ENCODE peak calls at places on chromosomes 5 and 9, in five cellular contexts. J, T, L, N and G are unnamed samples.

GRCh38 chr5:132661231-132662003 is 3.4 kb downstream of the IL13 start:
- DNase-seq in T (no peak), J (no peak), L (no peak), N (no peak), G (peak; percentile 22)

GRCh38 chr9:91334053-91334452 is 27.7 kb downstream of the AUH start:
- DNase-seq in J (no peak), L (no peak), N (no peak), T (no peak), G (no peak)

GRCh38 chr9:92048924-92049625 is 66.1 kb downstream of the SPTLC1 start:
- DNase-seq in T (no peak), N (no peak), J (no peak), L (no peak), G (no peak)

GRCh38 chr9:134358026-134358967 is 32.0 kb downstream of the RXRA start:
- DNase-seq in L (no peak), J (no peak), T (no peak), N (no peak), G (peak; percentile 62)

GRCh38 chr5:146345240-146345577 is 6.6 kb downstream of the POU4F3 start:
- DNase-seq in T (no peak), L (no peak), N (no peak), J (no peak), G (no peak)

GRCh38 chr5:180353226-180353962 is at the start of gene GFPT2:
- DNase-seq in L (peak; percentile 86), T (peak; percentile 69), J (peak; percentile 90), N (peak; percentile 82), G (peak; percentile 71)

GRCh38 chr5:144189800-144190429 is 19.2 kb downstream of the KCTD16 start:
- DNase-seq in N (no peak), L (no peak), J (no peak), T (peak; percentile 91), G (peak; percentile 40)

GRCh38 chr9:104961238-104961637 is 33.3 kb upstream of the ABCA1 start:
- DNase-seq in J (no peak), N (peak; percentile 24), T (peak; percentile 52), L (no peak), G (no peak)

DNA sequence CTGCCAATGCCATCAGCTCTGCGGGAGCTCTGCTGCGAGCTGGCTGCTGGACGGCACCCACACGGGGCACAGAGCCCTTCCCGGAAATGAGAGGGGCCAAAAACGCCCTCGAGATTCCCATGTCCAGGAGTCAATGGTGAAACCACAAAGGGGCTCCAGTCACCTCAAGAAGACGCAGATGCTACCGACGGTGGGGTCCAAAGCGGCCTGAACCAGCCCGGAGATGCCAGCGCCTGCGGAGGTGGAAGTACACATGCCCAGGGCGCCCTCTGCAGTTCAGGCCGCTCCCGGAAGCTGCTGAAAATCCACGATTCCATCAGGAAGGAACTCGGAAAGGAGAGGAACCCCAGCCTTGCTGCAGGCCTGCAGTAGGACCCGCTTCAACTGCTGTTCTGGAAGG is 82.4 kb upstream of the SELENOP start:
- DNase-seq in L (no peak), N (peak; percentile 41), T (peak; percentile 11), J (no peak), G (no peak)
- TF ChIP-seq CTCF in L (peak; percentile 27), N (no peak), T (no peak), J (no peak), G (no peak)

GRCh38 chr5:168295574-168296201 is 4.2 kb downstream of the WWC1 start:
- DNase-seq in T (peak; percentile 68), J (no peak), L (peak; percentile 55), N (peak; percentile 62), G (peak; percentile 71)

GRCh38 chr5:168291281-168291960 is at the start of gene WWC1:
- DNase-seq in N (peak; percentile 53), T (peak; percentile 84), L (peak; percentile 59), J (no peak), G (peak; percentile 92)

GRCh38 chr5:168290902-168291280 is 554 bp upstream of the WWC1 start:
- DNase-seq in J (no peak), N (no peak), L (no peak), T (no peak), G (no peak)

GRCh38 chr5:168292783-168293696 is 1.6 kb downstream of the WWC1 start:
- DNase-seq in N (no peak), L (no peak), J (no peak), T (no peak), G (no peak)

DNA sequence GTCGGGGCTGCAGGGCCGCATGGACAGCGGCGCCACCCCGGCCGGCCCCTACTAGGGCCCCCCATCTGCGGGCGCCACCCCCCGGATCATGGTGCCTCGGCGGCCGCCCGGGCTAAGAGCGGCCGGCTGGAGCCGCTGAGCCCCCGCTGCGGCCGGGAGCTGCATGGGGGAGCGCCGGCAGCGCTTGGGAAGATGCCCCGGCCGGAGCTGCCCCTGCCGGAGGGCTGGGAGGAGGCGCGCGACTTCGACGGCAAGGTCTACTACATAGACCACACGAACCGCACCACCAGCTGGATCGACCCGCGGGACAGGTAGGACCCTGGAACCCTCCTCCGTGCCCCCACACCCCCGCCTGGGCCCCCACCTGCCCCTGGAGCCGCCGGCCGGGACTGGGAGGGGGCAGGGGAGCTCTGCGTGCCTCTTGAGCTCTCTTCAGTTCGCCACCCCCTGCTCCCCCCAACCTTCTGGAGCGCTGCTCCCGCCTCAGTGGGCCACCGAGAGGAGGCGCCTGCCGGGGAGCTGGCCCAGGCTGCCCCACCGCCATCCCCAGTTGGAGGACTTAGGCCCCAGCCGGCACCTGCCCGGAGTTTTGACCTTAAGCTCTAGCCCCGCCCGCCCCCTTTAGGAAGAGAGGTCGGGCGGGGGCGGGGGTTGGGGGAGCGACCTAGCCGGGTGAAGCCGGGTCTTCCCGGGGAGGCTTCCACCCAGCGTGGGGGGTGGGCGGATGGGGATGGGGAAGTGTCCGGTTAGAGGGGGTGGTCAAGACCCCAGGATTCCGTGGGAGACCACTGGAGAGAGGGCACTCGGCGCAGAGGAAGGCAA is 727 bp downstream of the WWC1 start:
- DNase-seq in T (no peak), N (peak; percentile 35), L (no peak), J (no peak), G (no peak)
- TF ChIP-seq CTCF in T (no peak), N (no peak), L (no peak), J (no peak), G (no peak)

GRCh38 chr5:123558762-123559433 is 46.9 kb downstream of the CSNK1G3 start:
- DNase-seq in N (no peak), J (no peak), T (no peak), L (no peak), G (no peak)

GRCh38 chr5:123557907-123558306 is 45.9 kb downstream of the CSNK1G3 start:
- DNase-seq in N (no peak), J (no peak), L (no peak), T (no peak), G (no peak)

GRCh38 chr5:123559434-123559775 is 47.4 kb downstream of the CSNK1G3 start:
- DNase-seq in L (no peak), N (no peak), T (no peak), J (no peak), G (no peak)

GRCh38 chr5:123549256-123549904 is 37.4 kb downstream of the CSNK1G3 start:
- DNase-seq in T (no peak), J (no peak), N (no peak), L (no peak), G (no peak)

DNA sequence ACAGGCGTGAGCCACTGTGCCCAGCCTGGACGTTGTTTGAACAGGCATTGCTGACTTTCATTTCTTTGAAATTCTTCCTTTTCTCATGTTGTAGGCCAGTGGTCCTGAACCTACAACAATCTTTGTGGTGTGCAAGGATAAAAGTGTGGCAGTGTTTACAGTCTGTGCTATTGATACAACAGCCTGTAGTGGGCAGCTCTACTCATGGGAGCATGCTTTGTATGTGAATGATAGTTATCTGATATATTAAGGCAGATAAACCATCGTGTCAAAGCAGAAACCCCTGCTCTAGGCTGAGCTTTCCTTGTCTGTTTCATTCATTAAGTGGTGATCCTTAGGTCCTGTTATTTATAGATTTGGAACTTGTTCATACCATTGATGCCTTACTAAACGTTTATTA is 42.6 kb downstream of the CSNK1G3 start:
- DNase-seq in T (no peak), L (no peak), J (no peak), N (no peak), G (no peak)
- TF ChIP-seq CTCF in T (no peak), L (no peak), J (no peak), N (no peak), G (no peak)

DNA sequence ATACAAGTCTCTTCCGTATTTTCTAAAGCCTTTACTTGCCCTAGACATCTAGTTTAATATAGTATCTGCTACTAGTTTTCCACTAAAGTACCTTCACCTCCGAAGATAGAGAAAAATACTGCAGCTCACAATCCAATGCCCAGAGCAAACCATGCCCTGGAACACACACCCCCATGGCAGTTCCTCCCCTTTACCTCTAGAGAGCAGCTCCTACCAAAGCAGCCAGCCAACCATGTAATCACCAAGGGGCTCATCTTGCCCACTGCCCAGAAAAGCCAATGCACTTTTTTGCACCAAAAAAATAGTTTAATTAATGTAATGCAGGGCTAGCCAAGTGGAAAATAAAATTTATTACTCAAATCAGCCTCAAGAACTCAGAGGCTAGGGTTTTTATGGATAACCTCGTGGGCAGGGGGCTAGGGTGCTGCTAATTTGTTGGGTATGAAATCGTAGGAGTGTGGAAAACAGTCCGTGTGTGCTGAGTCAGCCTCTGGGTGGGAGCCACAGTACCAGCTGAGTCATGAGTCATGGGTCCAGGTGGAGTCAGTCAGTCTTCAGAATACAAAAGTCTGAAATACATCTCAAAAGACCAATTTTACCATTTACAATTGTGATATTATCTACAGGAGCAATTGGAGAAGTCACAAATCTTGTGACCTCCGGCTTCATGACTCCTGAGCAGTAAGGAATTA is 120.1 kb upstream of the ACO1 start:
- DNase-seq in N (no peak), T (no peak), J (no peak), L (no peak), G (no peak)
- TF ChIP-seq CTCF in N (no peak), T (no peak), J (no peak), L (no peak), G (no peak)

DNA sequence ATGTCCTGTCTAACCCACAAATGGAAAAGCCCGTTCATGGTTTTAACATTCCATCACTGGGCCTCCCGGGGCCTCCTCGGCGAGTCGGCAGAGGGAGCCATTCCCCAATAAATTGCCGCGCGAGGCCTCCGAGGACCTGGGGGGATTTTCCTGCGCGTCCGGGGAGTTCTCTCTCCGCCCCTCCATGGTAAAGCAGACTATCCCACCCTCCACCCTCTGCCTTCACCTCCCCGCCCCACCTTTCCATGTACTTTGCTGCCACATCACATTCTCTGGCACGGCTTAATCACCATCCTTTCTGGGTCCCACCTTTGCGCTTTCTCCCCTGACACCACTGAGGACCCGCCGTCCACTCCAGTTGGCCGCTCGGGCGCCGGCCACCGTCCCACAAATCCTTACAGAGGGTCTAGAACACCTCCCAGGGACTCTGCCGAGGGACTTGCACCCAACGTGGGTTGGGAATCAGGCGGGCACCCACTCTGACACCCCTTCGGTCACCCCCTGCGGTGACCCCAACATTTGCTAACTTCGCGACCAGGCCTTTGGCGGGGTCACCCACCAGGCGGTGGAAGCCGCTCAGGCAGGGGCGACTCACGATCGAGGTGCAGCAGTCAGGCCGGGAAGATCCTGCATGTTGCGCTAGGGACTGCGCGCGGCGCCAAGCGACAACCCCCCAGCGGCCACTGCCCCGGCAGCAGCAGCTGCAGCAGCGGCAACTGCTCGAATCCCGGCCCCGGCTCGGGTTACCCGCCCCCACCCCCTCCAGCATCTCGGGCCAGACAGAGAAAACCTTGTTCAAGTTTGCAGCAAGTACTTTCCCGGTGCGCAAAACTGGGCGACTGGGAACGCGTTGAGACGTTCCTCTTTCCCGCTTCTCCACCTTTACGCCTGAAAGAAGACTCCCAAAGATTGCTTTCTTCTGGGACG is at the start of gene MEGF10:
- DNase-seq in N (peak; percentile 70), J (no peak), T (no peak), L (peak; percentile 84), G (no peak)
- TF ChIP-seq CTCF in N (peak; percentile 54), J (peak; percentile 28), T (peak; percentile 67), L (peak; percentile 79), G (peak; percentile 48)